ENCODE peak calls at places on chromosomes 12 and 14, in four cellular contexts. F is anterior cingulate cortex, D is AML-193, Q is T-helper 1 cell. P is an unnamed sample.

GRCh38 chr14:95067526-95067925 is 89.8 kb downstream of the DICER1 start:
- DNase-seq in F (no peak), D (no peak), Q (no peak), P (no peak)

GRCh38 chr14:104433401-104434213 is 146.0 kb upstream of the C14orf180 start:
- DNase-seq in F (no peak), D (no peak), Q (no peak), P (no peak)

GRCh38 chr14:106318700-106319099 is 792.3 kb downstream of the TMEM121 start:
- DNase-seq in F (no peak), D (peak), Q (no peak), P (no peak)

GRCh38 chr14:105161314-105161713 is 7.3 kb downstream of the JAG2 start:
- DNase-seq in F (no peak), D (no peak), Q (no peak), P (no peak)

GRCh38 chr14:67704018-67704417 is 2.3 kb downstream of the RDH12 start:
- DNase-seq in F (no peak), D (no peak), Q (no peak), P (no peak)

GRCh38 chr12:75933136-75933535 is 98.4 kb downstream of the PHLDA1 start:
- DNase-seq in F (no peak), D (no peak), Q (no peak), P (no peak)

GRCh38 chr14:39266589-39266870 is 32.8 kb downstream of the MIA2 start:
- DNase-seq in F (no peak), D (peak), Q (no peak), P (peak)

GRCh38 chr14:47277703-47278102 is 397.7 kb downstream of the MDGA2 start:
- DNase-seq in F (no peak), D (peak), Q (no peak), P (no peak)

GRCh38 chr12:101939856-101940265 is 62.5 kb downstream of the DRAM1 start:
- DNase-seq in F (no peak), D (peak), Q (no peak), P (peak)

GRCh38 chr12:48023386-48023785 is 19.1 kb upstream of the COL2A1 start:
- DNase-seq in F (no peak), D (no peak), Q (no peak), P (no peak)

GRCh38 chr14:31286456-31287293 is 79.1 kb upstream of the HECTD1 start:
- DNase-seq in F (no peak), D (no peak), Q (no peak), P (no peak)